ENCODE peak calls at places on chromosome 9, in four cellular contexts. One of them, this sample, is unnamed.

GRCh38 chr9:89999534-90000370 is 394.9 kb downstream of the GADD45G start:
- DNase-seq in ovary: peak; percentile 71
- DNase-seq in spleen: peak; percentile 88
- DNase-seq in activated CD4-positive, CD25-positive, alpha-beta regulatory T cell: peak; percentile 8
- DNase-seq in this sample: peak; percentile 71

GRCh38 chr9:90974007-90974406 is 172.4 kb downstream of the SYK start:
- DNase-seq in ovary: no peak
- DNase-seq in spleen: no peak
- DNase-seq in activated CD4-positive, CD25-positive, alpha-beta regulatory T cell: no peak
- DNase-seq in this sample: no peak

GRCh38 chr9:134192951-134193731 is 28.8 kb upstream of the RNU6ATAC start:
- DNase-seq in ovary: peak; percentile 7
- DNase-seq in spleen: peak; percentile 50
- DNase-seq in activated CD4-positive, CD25-positive, alpha-beta regulatory T cell: no peak
- DNase-seq in this sample: peak; percentile 8

GRCh38 chr9:137724114-137724445 is 105.3 kb downstream of the EHMT1 start:
- DNase-seq in ovary: no peak
- DNase-seq in spleen: no peak
- DNase-seq in activated CD4-positive, CD25-positive, alpha-beta regulatory T cell: no peak
- DNase-seq in this sample: no peak

GRCh38 chr9:81588148-81588874 is 101.0 kb downstream of the TLE1 start:
- DNase-seq in ovary: no peak
- DNase-seq in spleen: no peak
- DNase-seq in activated CD4-positive, CD25-positive, alpha-beta regulatory T cell: no peak
- DNase-seq in this sample: peak; percentile 49

GRCh38 chr9:128340691-128341434 is 536 bp downstream of the SLC27A4 start:
- DNase-seq in ovary: no peak
- DNase-seq in spleen: no peak
- DNase-seq in activated CD4-positive, CD25-positive, alpha-beta regulatory T cell: no peak
- DNase-seq in this sample: no peak

GRCh38 chr9:31700252-31701045 is 684.0 kb upstream of the ACO1 start:
- DNase-seq in ovary: no peak
- DNase-seq in spleen: no peak
- DNase-seq in activated CD4-positive, CD25-positive, alpha-beta regulatory T cell: no peak
- DNase-seq in this sample: no peak

GRCh38 chr9:128136816-128137793 is 9.6 kb upstream of the PTGES2 start:
- DNase-seq in ovary: no peak
- DNase-seq in spleen: peak; percentile 54
- DNase-seq in activated CD4-positive, CD25-positive, alpha-beta regulatory T cell: no peak
- DNase-seq in this sample: no peak

GRCh38 chr9:85743290-85744128 is 1.8 kb upstream of the AGTPBP1 start:
- DNase-seq in ovary: no peak
- DNase-seq in spleen: peak; percentile 79
- DNase-seq in activated CD4-positive, CD25-positive, alpha-beta regulatory T cell: no peak
- DNase-seq in this sample: no peak